ENCODE peak calls at places on chromosomes 3 and 15, in six cellular contexts. X is cardiac septum, C is fibroblast of the aortic adventitia, M is heart left ventricle, O is BJ, P is renal cortical epithelial cell. K is an unnamed sample.

GRCh38 chr15:49815937-49816336 is 195.1 kb downstream of the DTWD1 start:
- DNase-seq in X (no peak), C (peak), M (no peak), O (peak), P (peak), K (peak)

GRCh38 chr3:184154909-184155643 is at the start of gene DVL3:
- DNase-seq in X (peak), C (peak), M (peak), O (no peak), P (peak), K (no peak)

GRCh38 chr3:141478139-141478538 is 8.7 kb upstream of the RASA2 start:
- DNase-seq in X (no peak), C (no peak), M (no peak), O (no peak), P (no peak), K (no peak)

GRCh38 chr3:136838641-136839555 is 20.0 kb downstream of the SLC35G2 start:
- DNase-seq in X (no peak), C (peak), M (no peak), O (no peak), P (peak), K (no peak)

GRCh38 chr3:27093771-27094170 is 275.4 kb downstream of the NEK10 start:
- DNase-seq in X (no peak), C (peak), M (no peak), O (no peak), P (no peak), K (no peak)

GRCh38 chr3:58180099-58180880 is 30.5 kb downstream of the DNASE1L3 start:
- DNase-seq in X (no peak), C (no peak), M (no peak), O (no peak), P (no peak), K (no peak)

GRCh38 chr3:148697311-148698189 is at the start of gene AGTR1:
- DNase-seq in X (peak), C (peak), M (peak), O (no peak), P (no peak), K (no peak)

GRCh38 chr3:32347286-32348125 is 44.1 kb upstream of the CMTM7 start:
- DNase-seq in X (peak), C (peak), M (peak), O (no peak), P (peak), K (no peak)

GRCh38 chr3:103218146-103218545 is 783.3 kb downstream of the ZPLD1 start:
- DNase-seq in X (no peak), C (no peak), M (no peak), O (no peak), P (no peak), K (no peak)

GRCh38 chr15:43792761-43793493 is 807 bp downstream of the SERF2 start:
- DNase-seq in X (no peak), C (peak), M (peak), O (no peak), P (peak), K (no peak)

GRCh38 chr15:77907824-77908751 is 169.4 kb downstream of the TBC1D2B start:
- DNase-seq in X (no peak), C (no peak), M (no peak), O (no peak), P (peak), K (no peak)

GRCh38 chr3:179192542-179192941 is 44.4 kb downstream of the PIK3CA start:
- DNase-seq in X (no peak), C (no peak), M (no peak), O (no peak), P (no peak), K (no peak)

GRCh38 chr3:8756671-8757070 is 12.7 kb downstream of the OXTR start:
- DNase-seq in X (peak), C (no peak), M (no peak), O (no peak), P (no peak), K (no peak)

GRCh38 chr3:54237788-54238502 is 115.6 kb downstream of the CACNA2D3 start:
- DNase-seq in X (no peak), C (no peak), M (no peak), O (no peak), P (no peak), K (no peak)

GRCh38 chr15:68439506-68439905 is 7.5 kb upstream of the ITGA11 start:
- DNase-seq in X (no peak), C (no peak), M (no peak), O (no peak), P (no peak), K (no peak)

GRCh38 chr15:78988361-78988911 is 43.6 kb upstream of the CTSH start:
- DNase-seq in X (peak), C (peak), M (peak), O (peak), P (peak), K (peak)

GRCh38 chr15:66390670-66391069 is 4.0 kb downstream of the MAP2K1 start:
- DNase-seq in X (no peak), C (no peak), M (no peak), O (no peak), P (peak), K (no peak)

K was measured in GM04503.